ENCODE peak calls at places on chromosomes 13 and 19, in five cellular contexts. F is GM20000, Y is ascending aorta, X is cardiac fibroblast, L is PC-3. M is an unnamed sample.

GRCh38 chr13:35789335-35790166 is 313.1 kb upstream of the MAB21L1 start:
- DNase-seq in F (peak), Y (no peak), X (peak), L (peak), M (peak)

GRCh38 chr19:5676711-5677110 is 3.6 kb downstream of the MICOS13 start:
- DNase-seq in F (no peak), Y (no peak), X (no peak), L (no peak), M (no peak)

GRCh38 chr13:95527955-95528354 is 24.6 kb upstream of the CLDN10 start:
- DNase-seq in F (no peak), Y (no peak), X (no peak), L (no peak), M (no peak)

GRCh38 chr13:87120476-87120875 is 550.7 kb upstream of the SLITRK5 start:
- DNase-seq in F (no peak), Y (no peak), X (no peak), L (no peak), M (peak)

GRCh38 chr19:6663236-6664187 is 6.4 kb downstream of the TNFSF14 start:
- DNase-seq in F (no peak), Y (no peak), X (peak), L (peak), M (peak)

GRCh38 chr19:14519860-14520407 is 1.7 kb upstream of the DNAJB1 start:
- DNase-seq in F (no peak), Y (no peak), X (peak), L (peak), M (no peak)

GRCh38 chr13:99996177-99996705 is 14.7 kb downstream of the ZIC2 start:
- DNase-seq in F (peak), Y (no peak), X (peak), L (no peak), M (no peak)

GRCh38 chr13:95643009-95643408 is 1.5 kb downstream of the DZIP1 start:
- DNase-seq in F (no peak), Y (no peak), X (no peak), L (no peak), M (no peak)

GRCh38 chr19:435056-435706 is 25.7 kb downstream of the SHC2 start:
- DNase-seq in F (no peak), Y (no peak), X (no peak), L (no peak), M (no peak)

GRCh38 chr13:32914686-32915085 is 101.5 kb upstream of the KL start:
- DNase-seq in F (no peak), Y (no peak), X (no peak), L (no peak), M (no peak)

GRCh38 chr13:32905864-32906180 is 110.4 kb upstream of the KL start:
- DNase-seq in F (no peak), Y (no peak), X (no peak), L (no peak), M (no peak)

GRCh38 chr13:32917504-32917903 is 98.7 kb upstream of the KL start:
- DNase-seq in F (no peak), Y (no peak), X (peak), L (peak), M (no peak)

GRCh38 chr13:32910530-32910929 is 105.7 kb upstream of the KL start:
- DNase-seq in F (no peak), Y (no peak), X (no peak), L (peak), M (no peak)

DNA sequence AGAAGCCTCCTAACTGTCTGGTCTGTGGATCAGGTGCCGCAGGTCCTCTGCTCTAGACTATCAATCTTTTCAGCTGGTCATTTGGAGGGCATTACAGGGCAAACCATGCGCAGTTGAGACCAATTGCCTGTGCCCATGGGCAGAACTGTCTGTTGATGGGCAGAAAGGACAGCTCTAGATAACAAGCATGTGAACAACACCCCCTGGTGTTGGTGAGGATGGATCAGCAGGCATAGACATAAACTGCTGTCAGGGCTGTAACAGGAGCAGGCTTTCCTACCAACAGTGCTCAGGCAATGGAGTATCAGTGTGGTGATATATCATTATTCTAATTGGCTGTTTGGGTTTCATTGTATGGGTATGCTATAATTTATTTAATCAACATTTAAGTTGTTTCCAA is 104.7 kb upstream of the KL start:
- DNase-seq in F (peak), Y (no peak), X (peak), L (peak), M (peak)
- TF ChIP-seq CTCF in F (peak), Y (no peak), X (peak), L (peak), M (peak)

DNA sequence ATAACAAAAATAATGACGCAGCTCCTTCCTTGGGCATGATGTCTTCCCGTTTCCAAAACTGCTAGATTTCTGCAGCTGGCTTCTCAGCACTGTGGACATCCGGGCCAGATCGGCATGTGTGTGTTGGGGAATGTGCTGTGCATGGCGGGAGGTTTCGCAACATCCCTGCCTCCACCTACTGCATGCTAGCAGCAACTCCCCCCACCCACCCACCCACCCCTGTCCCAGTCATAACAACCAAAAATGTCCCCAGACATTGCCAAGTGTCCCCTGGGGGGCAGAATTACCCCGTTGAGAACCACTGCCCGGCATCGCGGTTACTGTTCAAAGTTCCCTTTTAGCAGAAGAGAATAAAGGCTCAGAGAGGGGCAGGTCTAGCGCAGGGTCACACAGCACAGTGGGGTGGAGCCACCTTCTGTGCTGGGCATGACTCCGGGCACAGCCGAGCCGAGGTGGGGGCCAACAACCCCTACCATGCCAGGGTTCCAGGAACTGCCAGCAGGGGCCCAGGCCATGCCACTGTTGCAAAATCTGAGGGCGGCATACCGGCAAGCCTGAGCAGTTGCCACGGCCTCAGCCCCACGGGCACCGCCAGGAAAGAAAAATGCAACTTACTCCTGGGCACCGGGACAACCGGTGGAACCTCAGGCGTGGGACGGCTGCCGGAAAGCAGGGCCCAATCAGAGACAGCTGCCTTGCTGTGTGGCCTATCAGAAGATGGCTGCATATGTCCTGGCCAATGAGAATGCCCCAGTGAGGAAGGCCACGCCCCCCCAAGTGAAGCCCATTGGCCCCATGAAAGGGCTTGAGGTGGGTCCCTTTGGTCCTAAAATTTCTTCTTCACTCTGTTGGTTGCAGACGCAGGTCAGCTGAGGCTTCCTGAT is 22.5 kb upstream of the NFIC start:
- DNase-seq in F (no peak), Y (peak), X (peak), L (peak), M (peak)
- TF ChIP-seq CTCF in F (no peak), Y (no peak), X (no peak), L (no peak), M (no peak)

DNA sequence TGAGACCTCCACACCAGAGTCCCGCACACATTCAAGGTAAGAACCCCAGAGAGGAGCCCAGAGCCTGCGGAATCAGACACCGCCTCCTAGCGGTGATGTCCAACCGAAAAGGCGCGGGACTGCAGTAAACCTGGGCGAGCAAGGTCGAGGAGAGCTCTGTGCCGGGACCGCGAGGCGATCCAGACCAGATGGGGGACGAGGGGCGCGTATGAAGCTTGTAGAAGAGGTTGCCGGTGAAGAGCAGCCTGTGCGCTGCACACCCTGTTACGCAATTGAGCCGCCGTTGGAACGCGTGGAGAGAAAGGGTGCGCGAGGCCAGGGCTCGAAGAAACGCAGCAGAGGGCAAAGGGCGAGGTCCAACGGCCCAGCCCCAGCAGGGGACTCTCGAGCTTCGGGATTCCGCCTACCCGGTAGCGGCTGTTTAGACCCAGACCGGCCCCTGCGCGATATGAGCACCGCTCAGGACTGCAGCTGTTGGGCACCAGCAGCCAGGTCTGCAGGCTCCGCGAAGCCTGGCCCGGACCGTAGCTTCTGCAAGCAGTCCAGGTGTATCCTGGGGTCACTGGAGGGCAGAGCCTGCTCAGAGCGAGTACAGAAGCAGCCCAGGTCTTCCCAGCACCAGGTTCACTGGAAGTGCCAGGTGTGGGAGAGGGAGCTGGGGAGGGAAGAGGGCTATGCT is 65.9 kb upstream of the ZNF599 start:
- DNase-seq in F (no peak), Y (no peak), X (peak), L (no peak), M (no peak)
- TF ChIP-seq CTCF in F (no peak), Y (no peak), X (peak), L (no peak), M (no peak)

GRCh38 chr13:110716235-110716505 is 2.7 kb downstream of the ING1 start:
- DNase-seq in F (no peak), Y (peak), X (peak), L (peak), M (peak)

GRCh38 chr13:110713981-110714797 is 689 bp downstream of the ING1 start:
- DNase-seq in F (peak), Y (peak), X (peak), L (peak), M (peak)

GRCh38 chr13:110714798-110715394 is 1.4 kb downstream of the ING1 start:
- DNase-seq in F (no peak), Y (peak), X (peak), L (peak), M (peak)

GRCh38 chr13:110713642-110713952 is at the start of gene ING1:
- DNase-seq in F (no peak), Y (no peak), X (no peak), L (no peak), M (no peak)

DNA sequence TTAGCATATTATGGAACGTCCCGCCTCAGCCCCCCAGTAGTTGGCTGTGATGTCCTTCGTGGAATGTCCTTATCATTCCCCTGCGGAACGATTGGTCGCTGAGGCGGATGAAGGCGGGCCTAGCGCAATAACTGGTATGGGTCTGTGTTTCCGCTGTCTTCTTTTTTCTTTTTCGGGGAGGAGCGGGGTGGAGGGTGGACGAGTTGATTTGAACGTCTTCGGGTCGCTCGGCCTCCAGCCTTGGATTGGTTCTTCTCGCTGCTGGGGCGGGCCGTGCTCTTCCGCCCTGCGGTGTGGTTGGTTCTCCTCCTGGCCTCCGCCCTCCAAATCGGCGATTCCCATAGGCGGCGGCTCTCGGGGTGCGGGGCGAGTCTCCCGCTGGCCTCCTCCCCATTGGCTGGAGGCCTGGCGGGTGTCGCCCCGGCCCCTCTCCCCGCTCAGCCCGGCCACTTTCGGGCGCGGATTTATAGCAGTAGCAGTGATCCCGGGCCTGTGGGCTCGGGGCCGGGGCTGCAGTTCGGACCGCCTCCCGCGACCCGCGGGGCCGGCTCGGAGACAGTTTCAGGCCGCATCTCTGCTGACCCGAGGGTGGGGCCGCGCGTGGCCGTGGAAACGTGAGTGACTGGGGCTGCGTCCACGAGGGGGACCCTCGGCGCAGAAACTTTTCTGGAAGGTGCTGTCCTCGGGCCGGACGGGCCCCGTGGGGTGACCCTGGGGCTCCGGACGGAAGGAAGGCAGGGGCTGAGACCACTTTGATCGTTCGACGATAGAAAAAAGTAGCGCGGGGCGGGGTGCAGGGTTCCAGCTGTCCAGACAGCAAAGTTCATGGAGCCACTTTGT is 2.1 kb downstream of the ING1 start:
- DNase-seq in F (peak), Y (peak), X (peak), L (peak), M (peak)
- TF ChIP-seq CTCF in F (no peak), Y (peak), X (no peak), L (peak), M (peak)

DNA sequence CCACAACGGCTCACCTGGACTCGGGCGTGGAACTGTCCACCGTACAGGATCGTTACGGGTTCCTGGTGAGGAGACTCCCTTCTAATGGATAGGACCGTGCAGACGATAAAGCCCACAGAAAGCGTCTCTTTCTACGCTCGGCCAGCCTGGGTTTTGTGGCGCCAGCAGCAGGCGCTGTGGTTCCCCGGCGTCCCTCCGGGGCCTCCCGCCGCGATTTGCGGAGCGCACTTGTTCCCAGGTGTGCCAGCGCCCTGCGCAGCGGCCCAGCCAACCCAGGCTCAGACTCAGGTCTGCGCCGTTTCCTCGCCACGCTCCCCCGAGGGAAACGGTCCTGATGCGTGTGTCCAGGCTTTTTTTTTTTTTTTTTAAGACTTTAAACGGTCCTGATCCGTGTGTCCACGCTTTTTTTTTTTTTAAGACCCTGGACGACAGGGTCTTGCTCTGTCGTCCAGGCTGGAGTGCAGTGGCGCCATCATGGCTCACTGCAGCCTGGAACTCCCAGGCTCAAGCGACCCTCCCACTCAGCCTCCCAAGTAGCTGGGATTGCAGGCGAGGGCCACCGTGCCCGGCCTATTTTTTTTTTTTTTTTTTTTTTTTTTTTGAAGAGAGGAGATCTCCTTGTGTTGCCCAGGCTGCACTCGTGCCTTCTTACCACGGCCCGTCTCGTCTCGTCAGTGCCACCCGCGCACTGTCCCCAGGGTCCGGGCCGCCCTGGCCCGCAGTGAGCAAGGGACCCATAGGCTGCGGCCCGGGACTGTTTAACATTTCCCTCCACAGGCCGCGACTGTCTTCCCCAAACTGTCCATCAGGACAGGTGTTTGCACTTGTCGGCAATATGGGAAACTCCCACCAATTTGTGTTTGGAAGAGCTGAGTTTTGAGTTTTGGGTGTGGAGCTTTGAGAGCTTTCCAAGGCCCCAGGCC is 23.8 kb downstream of the GJA3 start:
- DNase-seq in F (peak), Y (no peak), X (no peak), L (no peak), M (no peak)
- TF ChIP-seq CTCF in F (peak), Y (no peak), X (peak), L (peak), M (no peak)

M was measured in MCF 10A.